ENCODE peak calls at places on chromosomes 7 and 10, in five cellular contexts. A is T-helper 17 cell, P is NCI-H1092, C is OCI-M1, H is aorta. D is an unnamed sample.

GRCh38 chr10:48782321-48782720 is 97.6 kb downstream of the WDFY4 start:
- DNase-seq in A (no peak), P (no peak), C (no peak), H (no peak), D (no peak)

GRCh38 chr7:111788426-111788825 is 226.1 kb upstream of the IMMP2L start:
- DNase-seq in A (no peak), P (no peak), C (no peak), H (no peak), D (no peak)

GRCh38 chr7:128349121-128349825 is 5.6 kb upstream of the RBM28 start:
- DNase-seq in A (no peak), P (no peak), C (no peak), H (no peak), D (no peak)

GRCh38 chr7:6444516-6445269 is 3.1 kb downstream of the DAGLB start:
- DNase-seq in A (no peak), P (no peak), C (no peak), H (no peak), D (no peak)

GRCh38 chr7:131692131-131692960 is 135.9 kb upstream of the PODXL start:
- DNase-seq in A (no peak), P (peak), C (peak), H (no peak), D (no peak)

GRCh38 chr10:49001861-49002675 is 62.4 kb upstream of the LRRC18 start:
- DNase-seq in A (no peak), P (peak), C (no peak), H (no peak), D (no peak)

GRCh38 chr7:153518201-153518984 is 533.8 kb upstream of the DPP6 start:
- DNase-seq in A (no peak), P (no peak), C (no peak), H (no peak), D (no peak)

GRCh38 chr10:124911124-124912051 is 30.5 kb upstream of the ZRANB1 start:
- DNase-seq in A (no peak), P (no peak), C (peak), H (no peak), D (no peak)

D was measured in MV-4-11.